ENCODE peak calls at places on chromosomes 1 and 21, in seven cellular contexts. One of them, this sample, is unnamed.
A peak's percentile ranks its signal among the peaks of the same experiment; 100 is the strongest.

GRCh38 chr1:73611681-73612080 is 586.3 kb downstream of the LRRIQ3 start:
- DNase-seq in NCI-H1436 treated with DMSO at 0.1 percent for 48 hours: no peak
- DNase-seq in BJ: no peak
- DNase-seq in AG09309: no peak
- DNase-seq in SW480: no peak
- DNase-seq in neural crest cell: no peak
- DNase-seq in germinal center: no peak
- DNase-seq in this sample: no peak

GRCh38 chr21:42616366-42617340 is 36.8 kb upstream of the PDE9A start:
- DNase-seq in NCI-H1436 treated with DMSO at 0.1 percent for 48 hours: no peak
- DNase-seq in BJ: no peak
- DNase-seq in AG09309: no peak
- DNase-seq in SW480: no peak
- DNase-seq in neural crest cell: no peak
- DNase-seq in germinal center: no peak
- DNase-seq in this sample: no peak

GRCh38 chr1:79198841-79199240 is 192.3 kb upstream of the ADGRL4 start:
- DNase-seq in NCI-H1436 treated with DMSO at 0.1 percent for 48 hours: no peak
- DNase-seq in BJ: no peak
- DNase-seq in AG09309: peak; percentile 25
- DNase-seq in SW480: no peak
- DNase-seq in neural crest cell: no peak
- DNase-seq in germinal center: no peak
- DNase-seq in this sample: no peak

GRCh38 chr1:111720274-111720976 is 18.8 kb downstream of the INKA2 start:
- DNase-seq in NCI-H1436 treated with DMSO at 0.1 percent for 48 hours: no peak
- DNase-seq in BJ: no peak
- DNase-seq in AG09309: no peak
- DNase-seq in SW480: no peak
- DNase-seq in neural crest cell: no peak
- DNase-seq in germinal center: no peak
- DNase-seq in this sample: no peak

GRCh38 chr1:214440219-214440965 is 111.0 kb downstream of the PTPN14 start:
- DNase-seq in NCI-H1436 treated with DMSO at 0.1 percent for 48 hours: no peak
- DNase-seq in BJ: no peak
- DNase-seq in AG09309: no peak
- DNase-seq in SW480: no peak
- DNase-seq in neural crest cell: no peak
- DNase-seq in germinal center: no peak
- DNase-seq in this sample: no peak

GRCh38 chr1:107895403-107896181 is 69.4 kb downstream of the VAV3 start:
- DNase-seq in NCI-H1436 treated with DMSO at 0.1 percent for 48 hours: no peak
- DNase-seq in BJ: no peak
- DNase-seq in AG09309: no peak
- DNase-seq in SW480: no peak
- DNase-seq in neural crest cell: no peak
- DNase-seq in germinal center: no peak
- DNase-seq in this sample: peak; percentile 64

GRCh38 chr1:20753589-20753988 is 21.1 kb upstream of the SH2D5 start:
- DNase-seq in NCI-H1436 treated with DMSO at 0.1 percent for 48 hours: no peak
- DNase-seq in BJ: no peak
- DNase-seq in AG09309: no peak
- DNase-seq in SW480: peak; percentile 54
- DNase-seq in neural crest cell: no peak
- DNase-seq in germinal center: no peak
- DNase-seq in this sample: no peak

GRCh38 chr1:43495204-43495603 is 35.5 kb upstream of the PTPRF start:
- DNase-seq in NCI-H1436 treated with DMSO at 0.1 percent for 48 hours: no peak
- DNase-seq in BJ: no peak
- DNase-seq in AG09309: no peak
- DNase-seq in SW480: no peak
- DNase-seq in neural crest cell: no peak
- DNase-seq in germinal center: no peak
- DNase-seq in this sample: no peak

GRCh38 chr21:44432841-44433790 is 22.2 kb upstream of the LRRC3 start:
- DNase-seq in NCI-H1436 treated with DMSO at 0.1 percent for 48 hours: no peak
- DNase-seq in BJ: no peak
- DNase-seq in AG09309: no peak
- DNase-seq in SW480: no peak
- DNase-seq in neural crest cell: no peak
- DNase-seq in germinal center: no peak
- DNase-seq in this sample: no peak

GRCh38 chr1:209341689-209342420 is 241.7 kb upstream of the CAMK1G start:
- DNase-seq in NCI-H1436 treated with DMSO at 0.1 percent for 48 hours: no peak
- DNase-seq in BJ: no peak
- DNase-seq in AG09309: no peak
- DNase-seq in SW480: no peak
- DNase-seq in neural crest cell: no peak
- DNase-seq in germinal center: no peak
- DNase-seq in this sample: no peak

GRCh38 chr1:86648255-86648654 is 56.1 kb upstream of the SH3GLB1 start:
- DNase-seq in NCI-H1436 treated with DMSO at 0.1 percent for 48 hours: peak; percentile 69
- DNase-seq in BJ: peak; percentile 21
- DNase-seq in AG09309: peak; percentile 35
- DNase-seq in SW480: peak; percentile 18
- DNase-seq in neural crest cell: no peak
- DNase-seq in germinal center: peak; percentile 2
- DNase-seq in this sample: no peak

GRCh38 chr1:224498574-224499170 is 64.1 kb upstream of the WDR26 start:
- DNase-seq in NCI-H1436 treated with DMSO at 0.1 percent for 48 hours: no peak
- DNase-seq in BJ: no peak
- DNase-seq in AG09309: no peak
- DNase-seq in SW480: peak; percentile 89
- DNase-seq in neural crest cell: no peak
- DNase-seq in germinal center: no peak
- DNase-seq in this sample: no peak

GRCh38 chr1:100423832-100424337 is 71.6 kb downstream of the CDC14A start:
- DNase-seq in NCI-H1436 treated with DMSO at 0.1 percent for 48 hours: no peak
- DNase-seq in BJ: no peak
- DNase-seq in AG09309: no peak
- DNase-seq in SW480: no peak
- DNase-seq in neural crest cell: no peak
- DNase-seq in germinal center: peak; percentile 23
- DNase-seq in this sample: no peak

GRCh38 chr1:227748496-227749182 is 13.4 kb downstream of the SNAP47 start:
- DNase-seq in NCI-H1436 treated with DMSO at 0.1 percent for 48 hours: no peak
- DNase-seq in BJ: no peak
- DNase-seq in AG09309: no peak
- DNase-seq in SW480: no peak
- DNase-seq in neural crest cell: no peak
- DNase-seq in germinal center: no peak
- DNase-seq in this sample: no peak

GRCh38 chr1:103365860-103366569 is 159.5 kb upstream of the RNPC3 start:
- DNase-seq in NCI-H1436 treated with DMSO at 0.1 percent for 48 hours: no peak
- DNase-seq in BJ: no peak
- DNase-seq in AG09309: no peak
- DNase-seq in SW480: no peak
- DNase-seq in neural crest cell: no peak
- DNase-seq in germinal center: no peak
- DNase-seq in this sample: no peak

GRCh38 chr1:21539933-21540332 is 30.7 kb downstream of the ALPL start:
- DNase-seq in NCI-H1436 treated with DMSO at 0.1 percent for 48 hours: no peak
- DNase-seq in BJ: no peak
- DNase-seq in AG09309: no peak
- DNase-seq in SW480: no peak
- DNase-seq in neural crest cell: peak; percentile 23
- DNase-seq in germinal center: no peak
- DNase-seq in this sample: no peak

GRCh38 chr21:33901421-33902288 is 13.9 kb downstream of the ATP5PO start:
- DNase-seq in NCI-H1436 treated with DMSO at 0.1 percent for 48 hours: no peak
- DNase-seq in BJ: no peak
- DNase-seq in AG09309: peak; percentile 32
- DNase-seq in SW480: peak; percentile 33
- DNase-seq in neural crest cell: peak; percentile 43
- DNase-seq in germinal center: no peak
- DNase-seq in this sample: peak; percentile 24

GRCh38 chr1:204408074-204408507 is 3.5 kb downstream of the PPP1R15B start:
- DNase-seq in NCI-H1436 treated with DMSO at 0.1 percent for 48 hours: no peak
- DNase-seq in BJ: no peak
- DNase-seq in AG09309: no peak
- DNase-seq in SW480: no peak
- DNase-seq in neural crest cell: no peak
- DNase-seq in germinal center: no peak
- DNase-seq in this sample: no peak

GRCh38 chr1:186498695-186499389 is 37.9 kb upstream of the PDC start:
- DNase-seq in NCI-H1436 treated with DMSO at 0.1 percent for 48 hours: no peak
- DNase-seq in BJ: peak; percentile 49
- DNase-seq in AG09309: no peak
- DNase-seq in SW480: no peak
- DNase-seq in neural crest cell: no peak
- DNase-seq in germinal center: no peak
- DNase-seq in this sample: no peak

GRCh38 chr21:37431243-37431642 is 64.7 kb downstream of the DYRK1A start:
- DNase-seq in NCI-H1436 treated with DMSO at 0.1 percent for 48 hours: no peak
- DNase-seq in BJ: no peak
- DNase-seq in AG09309: no peak
- DNase-seq in SW480: no peak
- DNase-seq in neural crest cell: no peak
- DNase-seq in germinal center: no peak
- DNase-seq in this sample: no peak

GRCh38 chr1:153602749-153603148 is 10.2 kb downstream of the S100A16 start:
- DNase-seq in NCI-H1436 treated with DMSO at 0.1 percent for 48 hours: no peak
- DNase-seq in BJ: no peak
- DNase-seq in AG09309: no peak
- DNase-seq in SW480: no peak
- DNase-seq in neural crest cell: no peak
- DNase-seq in germinal center: no peak
- DNase-seq in this sample: no peak

GRCh38 chr1:59013276-59013927 is 229.6 kb upstream of the JUN start:
- DNase-seq in NCI-H1436 treated with DMSO at 0.1 percent for 48 hours: no peak
- DNase-seq in BJ: peak; percentile 48
- DNase-seq in AG09309: no peak
- DNase-seq in SW480: no peak
- DNase-seq in neural crest cell: no peak
- DNase-seq in germinal center: no peak
- DNase-seq in this sample: no peak

This sample was measured in OCI-LY7.